ENCODE peak calls at places on chromosomes 16 and 17, in six cellular contexts. A, V, N, L, K and S are unnamed samples.
A peak's percentile ranks its signal among the peaks of the same experiment; 100 is the strongest.

GRCh38 chr16:88805887-88806393 is 2.4 kb downstream of the CDT1 start:
- DNase-seq in A (no peak), V (no peak), N (no peak), L (peak; percentile 50), K (no peak), S (no peak)

GRCh38 chr16:67428146-67428731 is 2.7 kb upstream of the HSD11B2 start:
- DNase-seq in A (peak; percentile 42), V (peak; percentile 70), N (peak; percentile 47), L (peak; percentile 88), K (peak; percentile 84), S (peak; percentile 60)

GRCh38 chr17:5027299-5027698 is 7.9 kb downstream of the SLC52A1 start:
- DNase-seq in A (no peak), V (no peak), N (no peak), L (no peak), K (no peak), S (no peak)

GRCh38 chr17:32310927-32311568 is 30.9 kb downstream of the C17orf75 start:
- DNase-seq in A (no peak), V (no peak), N (no peak), L (no peak), K (peak; percentile 32), S (no peak)

GRCh38 chr17:5248821-5249479 is 14.3 kb upstream of the SCIMP start:
- DNase-seq in A (no peak), V (no peak), N (no peak), L (no peak), K (no peak), S (no peak)

GRCh38 chr17:49223517-49224197 is 6.9 kb downstream of the PHOSPHO1 start:
- DNase-seq in A (peak; percentile 21), V (peak; percentile 46), N (peak; percentile 10), L (peak; percentile 75), K (peak; percentile 52), S (peak; percentile 38)

GRCh38 chr17:59327891-59328290 is 3.6 kb upstream of the YPEL2 start:
- DNase-seq in A (no peak), V (no peak), N (no peak), L (no peak), K (no peak), S (no peak)

GRCh38 chr17:7215136-7215638 is 4.4 kb downstream of the DLG4 start:
- DNase-seq in A (no peak), V (no peak), N (no peak), L (no peak), K (no peak), S (peak; percentile 94)

GRCh38 chr16:11707679-11708197 is 34.9 kb downstream of the TXNDC11 start:
- DNase-seq in A (no peak), V (no peak), N (no peak), L (no peak), K (no peak), S (no peak)

DNA sequence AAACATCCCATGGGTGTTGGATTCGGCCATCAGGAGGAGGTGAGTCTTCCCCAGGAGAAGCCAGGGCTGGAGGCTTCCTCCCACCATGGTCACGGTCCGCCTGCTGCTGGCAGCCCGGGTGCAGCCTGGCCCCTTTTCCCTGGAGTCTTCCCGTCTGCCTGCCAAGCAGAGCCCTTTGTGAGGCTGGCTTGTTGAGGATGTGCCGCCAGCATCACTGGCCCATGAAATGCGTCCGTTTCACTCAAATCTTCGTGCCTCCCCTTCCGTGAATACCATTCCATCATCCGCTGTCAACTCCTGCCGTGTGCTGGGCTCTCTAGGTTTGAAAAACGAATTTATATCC is 9.6 kb downstream of the VPS4A start:
- DNase-seq in A (no peak), V (no peak), N (no peak), L (no peak), K (no peak), S (no peak)
- H3K27ac ChIP-seq in A (no peak overlapping the region), V (no peak overlapping the region), N (no peak overlapping the region), L (no peak overlapping the region), K (no peak overlapping the region), S (peak overlapping the region; percentile 43)

GRCh38 chr17:17987187-17987896 is 14.7 kb downstream of the DRC3 start:
- DNase-seq in A (no peak), V (no peak), N (no peak), L (no peak), K (no peak), S (no peak)

GRCh38 chr17:17983376-17983775 is 10.7 kb downstream of the DRC3 start:
- DNase-seq in A (no peak), V (no peak), N (no peak), L (no peak), K (no peak), S (no peak)

GRCh38 chr17:17983776-17984175 is 11.1 kb downstream of the DRC3 start:
- DNase-seq in A (no peak), V (no peak), N (no peak), L (no peak), K (no peak), S (no peak)

GRCh38 chr17:17985153-17985552 is 12.5 kb downstream of the DRC3 start:
- DNase-seq in A (no peak), V (no peak), N (no peak), L (no peak), K (no peak), S (no peak)

DNA sequence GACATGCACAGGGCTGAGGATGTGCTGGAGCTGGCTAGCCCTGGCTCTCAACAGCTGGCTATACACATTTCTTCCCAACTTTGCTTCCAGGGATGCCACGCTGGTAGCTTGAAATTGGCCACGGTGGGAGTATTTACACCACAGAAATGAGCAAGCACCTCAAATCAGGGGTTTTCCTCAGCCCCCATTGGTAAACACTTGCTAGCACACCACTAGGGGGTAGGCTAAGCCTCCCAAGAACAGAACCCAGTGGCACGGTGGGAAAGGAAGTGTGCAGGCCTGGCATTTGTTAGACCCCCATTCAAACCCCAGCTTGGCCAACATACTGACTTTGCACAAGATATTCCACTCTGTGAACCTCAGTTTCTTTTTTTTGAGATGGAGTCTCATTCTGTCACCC is 12.9 kb downstream of the DRC3 start:
- DNase-seq in A (no peak), V (no peak), N (no peak), L (no peak), K (no peak), S (no peak)
- TF ChIP-seq CTCF in A (peak; percentile 40), V (no peak), N (peak; percentile 40), L (no peak), K (no peak), S (no peak)

DNA sequence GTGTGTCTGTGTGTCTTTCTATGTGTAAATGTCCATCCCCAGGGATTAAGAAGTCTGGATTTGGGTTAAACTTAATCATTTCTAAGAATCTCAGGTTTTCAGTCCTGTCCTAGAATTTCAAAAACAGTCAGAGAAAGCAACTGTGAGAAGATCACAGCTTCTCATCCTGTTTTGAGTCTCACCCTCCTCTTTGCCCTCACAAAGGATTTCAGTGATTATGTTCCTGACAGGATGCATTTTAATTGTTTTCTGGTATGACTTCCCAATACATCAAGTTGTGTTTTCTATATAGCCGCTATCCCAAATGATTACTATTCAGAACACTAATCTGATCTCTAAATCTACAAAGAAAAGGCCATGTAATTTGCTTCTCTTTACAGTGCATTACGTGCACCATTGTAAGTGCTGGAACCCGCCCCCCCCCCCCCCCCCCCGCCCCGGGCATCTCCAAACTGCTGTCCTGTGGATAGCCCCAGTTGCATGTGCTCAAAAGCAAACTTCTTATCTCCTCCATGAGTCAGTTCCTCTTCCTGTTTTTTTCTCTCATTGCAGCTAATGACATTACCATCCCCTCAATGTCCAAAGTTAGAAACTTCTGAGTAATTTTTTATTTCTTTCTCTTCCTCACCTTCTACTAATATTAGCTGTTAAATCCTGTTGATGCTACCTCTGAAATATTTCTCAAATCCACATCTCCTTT is 73.9 kb downstream of the CDH13 start:
- DNase-seq in A (no peak), V (no peak), N (peak; percentile 78), L (no peak), K (no peak), S (peak; percentile 14)
- H3K27ac ChIP-seq in A (no peak overlapping the region), V (peak overlapping the region; percentile 90), N (no peak overlapping the region), L (peak overlapping the region; percentile 76), K (no peak overlapping the region), S (no peak overlapping the region)

GRCh38 chr17:82553210-82553930 is 33.8 kb downstream of the FOXK2 start:
- DNase-seq in A (no peak), V (peak; percentile 82), N (no peak), L (no peak), K (no peak), S (no peak)
- TF ChIP-seq CTCF in A (no peak), V (no peak), N (no peak), L (no peak), K (no peak), S (no peak)

GRCh38 chr16:50155925-50156324 is 2.8 kb downstream of the TENT4B start:
- DNase-seq in A (no peak), V (no peak), N (no peak), L (no peak), K (no peak), S (no peak)
- H3K27ac ChIP-seq in A (no peak overlapping the region), V (no peak overlapping the region), N (no peak overlapping the region), L (peak overlapping the region; percentile 32), K (no peak overlapping the region), S (no peak overlapping the region)

GRCh38 chr16:22183901-22184614 is 21.8 kb downstream of the SDR42E2 start:
- DNase-seq in A (no peak), V (no peak), N (no peak), L (no peak), K (no peak), S (no peak)

GRCh38 chr16:22184615-22184968 is 21.5 kb upstream of the EEF2K start:
- DNase-seq in A (no peak), V (no peak), N (no peak), L (no peak), K (no peak), S (no peak)

GRCh38 chr16:22188267-22188594 is 17.8 kb upstream of the EEF2K start:
- DNase-seq in A (no peak), V (no peak), N (no peak), L (no peak), K (no peak), S (no peak)

GRCh38 chr16:22188595-22189442 is 17.3 kb upstream of the EEF2K start:
- DNase-seq in A (peak; percentile 70), V (peak; percentile 66), N (peak; percentile 95), L (peak; percentile 74), K (peak; percentile 69), S (peak; percentile 69)

GRCh38 chr16:22186517-22186916 is 19.6 kb upstream of the EEF2K start:
- DNase-seq in A (no peak), V (no peak), N (no peak), L (no peak), K (no peak), S (no peak)
- TF ChIP-seq CTCF in A (peak; percentile 56), V (no peak), N (peak; percentile 22), L (no peak), K (no peak), S (no peak)